ENCODE peak calls at places on chromosomes 2 and 18, in nine cellular contexts. One of them, this sample, is unnamed.

GRCh38 chr2:175203621-175204496 is 22.3 kb upstream of the ATP5MC3 start:
- DNase-seq in glutamatergic neuron: peak
- DNase-seq in activated T-cell treated with anti-CD3 and anti-CD28 coated beads, Interleukin-2, amount 50 U/mL, for 1 hour: peak
- DNase-seq in stimulated activated CD8-positive, alpha-beta memory T cell treated with anti-CD3 and anti-CD28 coated beads, Interleukin-12 subunit alpha, Interleukin-12 subunit beta, amount 100 ng/mL, for 1 hour: peak
- DNase-seq in mammary epithelial cell: peak
- DNase-seq in T-helper 2 cell: no peak
- DNase-seq in central memory CD4-positive, alpha-beta T cell: no peak
- DNase-seq in amniotic epithelial cell: peak
- DNase-seq in AG10803: peak
- DNase-seq in this sample: peak

GRCh38 chr2:79758042-79758441 is 245.2 kb downstream of the CTNNA2 start:
- DNase-seq in glutamatergic neuron: no peak
- DNase-seq in activated T-cell treated with anti-CD3 and anti-CD28 coated beads, Interleukin-2, amount 50 U/mL, for 1 hour: no peak
- DNase-seq in stimulated activated CD8-positive, alpha-beta memory T cell treated with anti-CD3 and anti-CD28 coated beads, Interleukin-12 subunit alpha, Interleukin-12 subunit beta, amount 100 ng/mL, for 1 hour: no peak
- DNase-seq in mammary epithelial cell: no peak
- DNase-seq in T-helper 2 cell: no peak
- DNase-seq in central memory CD4-positive, alpha-beta T cell: no peak
- DNase-seq in amniotic epithelial cell: no peak
- DNase-seq in AG10803: no peak
- DNase-seq in this sample: no peak

GRCh38 chr18:38644875-38645641 is 1079.5 kb upstream of the CELF4 start:
- DNase-seq in glutamatergic neuron: no peak
- DNase-seq in activated T-cell treated with anti-CD3 and anti-CD28 coated beads, Interleukin-2, amount 50 U/mL, for 1 hour: no peak
- DNase-seq in stimulated activated CD8-positive, alpha-beta memory T cell treated with anti-CD3 and anti-CD28 coated beads, Interleukin-12 subunit alpha, Interleukin-12 subunit beta, amount 100 ng/mL, for 1 hour: no peak
- DNase-seq in mammary epithelial cell: peak
- DNase-seq in T-helper 2 cell: no peak
- DNase-seq in central memory CD4-positive, alpha-beta T cell: no peak
- DNase-seq in amniotic epithelial cell: no peak
- DNase-seq in AG10803: no peak
- DNase-seq in this sample: no peak

GRCh38 chr2:169042856-169043255 is 11.7 kb upstream of the ABCB11 start:
- DNase-seq in glutamatergic neuron: no peak
- DNase-seq in activated T-cell treated with anti-CD3 and anti-CD28 coated beads, Interleukin-2, amount 50 U/mL, for 1 hour: no peak
- DNase-seq in stimulated activated CD8-positive, alpha-beta memory T cell treated with anti-CD3 and anti-CD28 coated beads, Interleukin-12 subunit alpha, Interleukin-12 subunit beta, amount 100 ng/mL, for 1 hour: no peak
- DNase-seq in mammary epithelial cell: no peak
- DNase-seq in T-helper 2 cell: no peak
- DNase-seq in central memory CD4-positive, alpha-beta T cell: no peak
- DNase-seq in amniotic epithelial cell: no peak
- DNase-seq in AG10803: no peak
- DNase-seq in this sample: no peak

GRCh38 chr2:217362710-217363109 is 502.8 kb upstream of the TNP1 start:
- DNase-seq in glutamatergic neuron: no peak
- DNase-seq in activated T-cell treated with anti-CD3 and anti-CD28 coated beads, Interleukin-2, amount 50 U/mL, for 1 hour: no peak
- DNase-seq in stimulated activated CD8-positive, alpha-beta memory T cell treated with anti-CD3 and anti-CD28 coated beads, Interleukin-12 subunit alpha, Interleukin-12 subunit beta, amount 100 ng/mL, for 1 hour: no peak
- DNase-seq in mammary epithelial cell: no peak
- DNase-seq in T-helper 2 cell: no peak
- DNase-seq in central memory CD4-positive, alpha-beta T cell: no peak
- DNase-seq in amniotic epithelial cell: no peak
- DNase-seq in AG10803: no peak
- DNase-seq in this sample: peak

GRCh38 chr2:129753261-129753660 is 226.2 kb upstream of the RAB6C start:
- DNase-seq in glutamatergic neuron: no peak
- DNase-seq in activated T-cell treated with anti-CD3 and anti-CD28 coated beads, Interleukin-2, amount 50 U/mL, for 1 hour: no peak
- DNase-seq in stimulated activated CD8-positive, alpha-beta memory T cell treated with anti-CD3 and anti-CD28 coated beads, Interleukin-12 subunit alpha, Interleukin-12 subunit beta, amount 100 ng/mL, for 1 hour: no peak
- DNase-seq in mammary epithelial cell: no peak
- DNase-seq in T-helper 2 cell: no peak
- DNase-seq in central memory CD4-positive, alpha-beta T cell: no peak
- DNase-seq in amniotic epithelial cell: no peak
- DNase-seq in AG10803: no peak
- DNase-seq in this sample: peak

GRCh38 chr2:45403036-45403435 is 208.0 kb downstream of the SRBD1 start:
- DNase-seq in glutamatergic neuron: no peak
- DNase-seq in activated T-cell treated with anti-CD3 and anti-CD28 coated beads, Interleukin-2, amount 50 U/mL, for 1 hour: no peak
- DNase-seq in stimulated activated CD8-positive, alpha-beta memory T cell treated with anti-CD3 and anti-CD28 coated beads, Interleukin-12 subunit alpha, Interleukin-12 subunit beta, amount 100 ng/mL, for 1 hour: no peak
- DNase-seq in mammary epithelial cell: no peak
- DNase-seq in T-helper 2 cell: no peak
- DNase-seq in central memory CD4-positive, alpha-beta T cell: no peak
- DNase-seq in amniotic epithelial cell: peak
- DNase-seq in AG10803: peak
- DNase-seq in this sample: no peak

GRCh38 chr2:173184031-173185004 is 108.7 kb downstream of the MAP3K20 start:
- DNase-seq in glutamatergic neuron: no peak
- DNase-seq in activated T-cell treated with anti-CD3 and anti-CD28 coated beads, Interleukin-2, amount 50 U/mL, for 1 hour: no peak
- DNase-seq in stimulated activated CD8-positive, alpha-beta memory T cell treated with anti-CD3 and anti-CD28 coated beads, Interleukin-12 subunit alpha, Interleukin-12 subunit beta, amount 100 ng/mL, for 1 hour: no peak
- DNase-seq in mammary epithelial cell: peak
- DNase-seq in T-helper 2 cell: no peak
- DNase-seq in central memory CD4-positive, alpha-beta T cell: no peak
- DNase-seq in amniotic epithelial cell: peak
- DNase-seq in AG10803: peak
- DNase-seq in this sample: no peak

GRCh38 chr2:189819297-189819704 is 35.1 kb downstream of the PMS1 start:
- DNase-seq in glutamatergic neuron: no peak
- DNase-seq in activated T-cell treated with anti-CD3 and anti-CD28 coated beads, Interleukin-2, amount 50 U/mL, for 1 hour: no peak
- DNase-seq in stimulated activated CD8-positive, alpha-beta memory T cell treated with anti-CD3 and anti-CD28 coated beads, Interleukin-12 subunit alpha, Interleukin-12 subunit beta, amount 100 ng/mL, for 1 hour: no peak
- DNase-seq in mammary epithelial cell: peak
- DNase-seq in T-helper 2 cell: no peak
- DNase-seq in central memory CD4-positive, alpha-beta T cell: no peak
- DNase-seq in amniotic epithelial cell: peak
- DNase-seq in AG10803: peak
- DNase-seq in this sample: no peak

GRCh38 chr2:176830362-176830761 is 382.2 kb upstream of the HNRNPA3 start:
- DNase-seq in glutamatergic neuron: no peak
- DNase-seq in activated T-cell treated with anti-CD3 and anti-CD28 coated beads, Interleukin-2, amount 50 U/mL, for 1 hour: no peak
- DNase-seq in stimulated activated CD8-positive, alpha-beta memory T cell treated with anti-CD3 and anti-CD28 coated beads, Interleukin-12 subunit alpha, Interleukin-12 subunit beta, amount 100 ng/mL, for 1 hour: no peak
- DNase-seq in mammary epithelial cell: no peak
- DNase-seq in T-helper 2 cell: no peak
- DNase-seq in central memory CD4-positive, alpha-beta T cell: no peak
- DNase-seq in amniotic epithelial cell: no peak
- DNase-seq in AG10803: no peak
- DNase-seq in this sample: peak

GRCh38 chr2:44940612-44941464 is 664 bp upstream of the SIX3 start:
- DNase-seq in glutamatergic neuron: no peak
- DNase-seq in activated T-cell treated with anti-CD3 and anti-CD28 coated beads, Interleukin-2, amount 50 U/mL, for 1 hour: no peak
- DNase-seq in stimulated activated CD8-positive, alpha-beta memory T cell treated with anti-CD3 and anti-CD28 coated beads, Interleukin-12 subunit alpha, Interleukin-12 subunit beta, amount 100 ng/mL, for 1 hour: no peak
- DNase-seq in mammary epithelial cell: no peak
- DNase-seq in T-helper 2 cell: no peak
- DNase-seq in central memory CD4-positive, alpha-beta T cell: no peak
- DNase-seq in amniotic epithelial cell: no peak
- DNase-seq in AG10803: no peak
- DNase-seq in this sample: no peak

GRCh38 chr18:22507055-22507454 is 89.3 kb upstream of the CTAGE1 start:
- DNase-seq in glutamatergic neuron: no peak
- DNase-seq in activated T-cell treated with anti-CD3 and anti-CD28 coated beads, Interleukin-2, amount 50 U/mL, for 1 hour: no peak
- DNase-seq in stimulated activated CD8-positive, alpha-beta memory T cell treated with anti-CD3 and anti-CD28 coated beads, Interleukin-12 subunit alpha, Interleukin-12 subunit beta, amount 100 ng/mL, for 1 hour: no peak
- DNase-seq in mammary epithelial cell: no peak
- DNase-seq in T-helper 2 cell: no peak
- DNase-seq in central memory CD4-positive, alpha-beta T cell: no peak
- DNase-seq in amniotic epithelial cell: no peak
- DNase-seq in AG10803: no peak
- DNase-seq in this sample: no peak